ENCODE peak calls at places on chromosomes 12 and 14, in nine cellular contexts. A, I, U, V, R, H, M, F and B are unnamed samples.
A peak's percentile ranks its signal among the peaks of the same experiment; 100 is the strongest.

GRCh38 chr12:26113853-26114719 is 10.8 kb downstream of the BHLHE41 start:
- DNase-seq in H (peak; percentile 94), M (peak; percentile 97), A (peak; percentile 57), I (peak; percentile 95), U (no peak), R (peak; percentile 91), F (peak; percentile 88), V (peak; percentile 95), B (peak; percentile 97)

GRCh38 chr14:55122441-55122986 is 6.5 kb upstream of the LGALS3 start:
- DNase-seq in I (peak; percentile 55), F (peak; percentile 34), V (peak; percentile 76), U (no peak), R (no peak), A (no peak), M (peak; percentile 59), H (no peak), B (peak; percentile 79)

GRCh38 chr12:91818236-91819131 is 327.2 kb downstream of the BTG1 start:
- DNase-seq in M (no peak), F (no peak), A (no peak), H (no peak), U (no peak), V (no peak), R (no peak), I (no peak), B (no peak)

GRCh38 chr12:133181238-133181959 is at the start of gene ZNF268:
- DNase-seq in U (peak; percentile 72), F (peak; percentile 88), V (peak; percentile 91), H (peak; percentile 97), R (peak; percentile 93), A (peak; percentile 84), I (peak; percentile 96), M (peak; percentile 93), B (peak; percentile 97)

GRCh38 chr12:25089738-25090137 is 105.2 kb downstream of the DNAI7 start:
- DNase-seq in V (no peak), H (no peak), I (peak; percentile 21), A (no peak), U (no peak), F (no peak), M (no peak), R (no peak), B (peak; percentile 58)

GRCh38 chr14:71403673-71404072 is 496.4 kb downstream of the PCNX1 start:
- DNase-seq in A (no peak), V (no peak), R (no peak), H (no peak), F (peak; percentile 39), M (no peak), U (no peak), I (no peak), B (no peak)

GRCh38 chr14:62687818-62688217 is 357.4 kb downstream of the KCNH5 start:
- DNase-seq in U (no peak), I (no peak), H (no peak), M (no peak), A (no peak), F (no peak), V (no peak), R (no peak), B (no peak)

GRCh38 chr12:32549675-32550079 is 129.4 kb upstream of the DNM1L start:
- DNase-seq in H (no peak), R (peak; percentile 16), M (peak; percentile 42), A (no peak), V (no peak), U (no peak), F (no peak), I (peak; percentile 83), B (no peak)

GRCh38 chr14:93099187-93099586 is 16.5 kb downstream of the ITPK1 start:
- DNase-seq in H (no peak), V (no peak), A (no peak), R (no peak), M (no peak), U (no peak), F (no peak), I (no peak), B (peak; percentile 58)

GRCh38 chr14:93094121-93094918 is 21.4 kb downstream of the ITPK1 start:
- DNase-seq in F (no peak), R (no peak), A (no peak), U (no peak), H (no peak), M (no peak), V (no peak), I (no peak), B (no peak)

GRCh38 chr14:93095742-93096510 is 19.8 kb downstream of the ITPK1 start:
- DNase-seq in F (no peak), M (no peak), A (no peak), I (no peak), H (no peak), U (no peak), V (no peak), R (no peak), B (no peak)

GRCh38 chr14:93099643-93100042 is 16.1 kb downstream of the ITPK1 start:
- DNase-seq in F (no peak), V (no peak), I (no peak), A (no peak), M (no peak), U (no peak), R (no peak), H (no peak), B (no peak)

DNA sequence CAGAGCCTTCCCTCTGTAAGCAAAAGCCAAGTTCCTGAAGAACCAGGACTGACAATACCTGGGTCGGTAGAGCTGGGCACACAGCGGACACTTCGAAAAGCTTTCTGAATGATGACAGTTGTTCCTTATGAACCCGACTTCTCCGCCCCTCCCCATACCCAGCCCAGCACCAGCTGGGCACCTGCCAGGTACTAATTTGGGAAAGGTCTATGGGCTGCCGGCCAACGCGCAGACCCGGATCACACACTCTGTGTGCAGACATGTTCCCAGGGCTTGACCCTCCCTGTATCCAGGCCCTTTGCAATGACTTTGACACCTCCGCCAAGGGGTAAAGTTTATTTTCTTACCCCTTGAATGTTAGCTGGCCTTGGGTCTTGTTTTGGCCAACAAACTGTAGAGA is 18.8 kb downstream of the ITPK1 start:
- DNase-seq in M (no peak), F (no peak), A (no peak), V (peak; percentile 64), I (no peak), R (no peak), H (no peak), U (no peak), B (no peak)
- TF ChIP-seq CTCF in M (no peak), F (no peak), A (no peak), V (no peak), I (no peak), R (no peak), H (no peak), U (no peak), B (no peak)

GRCh38 chr14:103282932-103283331 is 51.1 kb upstream of the EIF5 start:
- DNase-seq in A (no peak), I (no peak), V (no peak), H (no peak), R (no peak), F (no peak), M (no peak), U (no peak), B (no peak)

GRCh38 chr14:103283916-103284315 is 50.1 kb upstream of the EIF5 start:
- DNase-seq in A (no peak), F (no peak), I (no peak), U (no peak), H (no peak), R (no peak), V (no peak), M (no peak), B (no peak)

GRCh38 chr14:103279129-103280025 is 54.7 kb upstream of the EIF5 start:
- DNase-seq in U (no peak), F (no peak), A (no peak), V (no peak), I (peak; percentile 78), H (peak; percentile 58), M (no peak), R (no peak), B (peak; percentile 53)

GRCh38 chr14:103281496-103282231 is 52.4 kb upstream of the EIF5 start:
- DNase-seq in A (no peak), H (peak; percentile 81), I (no peak), U (no peak), R (no peak), M (peak; percentile 69), V (no peak), F (peak; percentile 49), B (peak; percentile 47)

DNA sequence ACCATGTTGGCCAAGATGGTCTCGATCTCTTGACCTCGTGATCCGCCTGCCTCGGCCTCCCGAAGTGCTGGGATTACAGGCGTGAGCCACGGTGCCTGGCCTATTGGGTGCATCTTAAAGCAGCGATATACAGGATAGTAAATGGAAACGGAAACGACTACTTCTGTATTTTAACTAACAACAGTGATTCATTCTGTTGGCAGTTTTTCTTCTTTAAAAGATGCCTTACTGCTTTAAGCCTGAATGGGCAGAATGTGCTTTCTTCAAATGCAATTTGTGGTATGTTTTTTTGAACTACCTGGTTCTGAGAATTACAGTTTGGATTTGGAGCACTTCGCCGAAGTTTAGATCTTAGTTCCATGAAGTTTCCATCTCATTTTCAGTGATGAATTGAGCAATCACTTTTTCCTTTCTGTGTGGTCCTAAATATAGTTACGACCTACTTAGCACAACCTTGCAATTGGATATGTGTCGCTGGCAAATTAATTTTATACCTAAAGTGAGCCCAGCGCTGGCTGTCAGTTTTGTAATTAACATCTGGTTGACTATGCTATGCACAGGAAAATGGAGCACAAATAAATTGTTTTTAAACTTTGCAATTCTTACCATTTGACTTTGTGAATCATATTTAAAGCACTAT is 53.6 kb upstream of the EIF5 start:
- DNase-seq in V (no peak), H (no peak), A (no peak), M (no peak), R (no peak), F (no peak), U (no peak), I (no peak), B (no peak)
- H3K27ac ChIP-seq in V (peak overlapping the region; percentile 16), H (no peak overlapping the region), A (no peak overlapping the region), M (no peak overlapping the region), R (no peak overlapping the region), F (no peak overlapping the region), U (no peak overlapping the region), I (no peak overlapping the region), B (no peak overlapping the region)

GRCh38 chr12:48001426-48002178 is 2.7 kb downstream of the COL2A1 start:
- DNase-seq in A (no peak), M (no peak), I (peak; percentile 27), F (no peak), R (no peak), V (peak; percentile 60), U (no peak), H (peak; percentile 87), B (peak; percentile 34)

GRCh38 chr12:48002179-48002601 is 2.1 kb downstream of the COL2A1 start:
- DNase-seq in V (no peak), F (no peak), U (no peak), M (no peak), I (no peak), H (peak; percentile 64), R (no peak), A (no peak), B (no peak)

GRCh38 chr12:47999816-48000215 is 4.5 kb downstream of the COL2A1 start:
- DNase-seq in U (no peak), I (no peak), M (no peak), A (no peak), R (no peak), V (no peak), F (no peak), H (no peak), B (no peak)

GRCh38 chr12:48002773-48003218 is 1.5 kb downstream of the COL2A1 start:
- DNase-seq in H (no peak), M (no peak), F (no peak), U (no peak), I (peak; percentile 50), R (no peak), V (no peak), A (no peak), B (peak; percentile 58)

GRCh38 chr12:48000878-48001321 is 3.4 kb downstream of the COL2A1 start:
- DNase-seq in V (no peak), M (no peak), F (no peak), R (no peak), U (no peak), A (no peak), H (peak; percentile 82), I (peak; percentile 25), B (no peak)
- H3K4me1 ChIP-seq in V (peaks cover 53% of the 10 kb centered on the region), M (peaks cover 13% of the 10 kb centered on the region), F (peaks cover 45% of the 10 kb centered on the region), R (no peaks in the 10 kb centered on the region), U (peaks cover 22% of the 10 kb centered on the region), A (peaks cover 46% of the 10 kb centered on the region), H (peaks cover 3% of the 10 kb centered on the region), I (peaks cover 45% of the 10 kb centered on the region), B (peaks cover 44% of the 10 kb centered on the region)

GRCh38 chr12:80622271-80622670 is 85.2 kb upstream of the MYF6 start:
- DNase-seq in H (no peak), V (no peak), A (no peak), F (no peak), I (no peak), M (no peak), U (no peak), R (no peak), B (no peak)
- TF ChIP-seq CTCF in H (peak; percentile 46), V (no peak), A (no peak), F (no peak), I (no peak), M (no peak), U (peak; percentile 3), R (no peak), B (no peak)